ENCODE peak calls at places on chromosome 12, in six cellular contexts. H, Y, L, J, P and F are unnamed samples.

GRCh38 chr12:52360106-52360662 is 7.1 kb downstream of the KRT85 start:
- DNase-seq in J (peak), L (no peak), H (no peak), Y (no peak), P (no peak), F (no peak)

GRCh38 chr12:41254004-41254403 is 65.9 kb downstream of the PDZRN4 start:
- DNase-seq in L (no peak), Y (no peak), H (no peak), P (no peak), J (no peak), F (no peak)

GRCh38 chr12:102735104-102735503 is 181.9 kb downstream of the PAH start:
- DNase-seq in Y (no peak), P (no peak), L (no peak), J (no peak), H (no peak), F (peak)

GRCh38 chr12:66188584-66189475 is at the start of gene IRAK3:
- DNase-seq in L (peak), Y (peak), J (peak), P (peak), H (no peak), F (peak)

GRCh38 chr12:113138826-113139225 is 3.3 kb upstream of the RASAL1 start:
- DNase-seq in H (no peak), L (no peak), P (no peak), Y (no peak), J (no peak), F (no peak)

GRCh38 chr12:115871714-115872113 is 405.8 kb downstream of the MED13L start:
- DNase-seq in H (peak), L (no peak), J (no peak), Y (peak), P (peak), F (peak)

GRCh38 chr12:17060260-17060659 is 454.3 kb upstream of the LMO3 start:
- DNase-seq in P (no peak), L (no peak), Y (no peak), H (no peak), J (no peak), F (no peak)

GRCh38 chr12:129312048-129312447 is 458.8 kb downstream of the GLT1D1 start:
- DNase-seq in H (no peak), P (peak), J (no peak), L (no peak), Y (peak), F (no peak)

GRCh38 chr12:92938018-92938417 is 8.9 kb upstream of the EEA1 start:
- DNase-seq in H (no peak), P (no peak), L (no peak), J (no peak), Y (no peak), F (peak)

GRCh38 chr12:125140918-125141573 is 75.8 kb downstream of the AACS start:
- DNase-seq in L (no peak), Y (no peak), H (peak), P (no peak), J (no peak), F (no peak)

GRCh38 chr12:114013601-114014345 is 47.6 kb upstream of the RBM19 start:
- DNase-seq in L (no peak), J (no peak), H (peak), P (peak), Y (peak), F (no peak)

GRCh38 chr12:49824886-49825285 is 3.3 kb downstream of the NCKAP5L start:
- DNase-seq in L (no peak), P (no peak), Y (no peak), J (no peak), H (peak), F (no peak)

GRCh38 chr12:49825360-49825970 is 2.7 kb downstream of the NCKAP5L start:
- DNase-seq in L (no peak), H (peak), J (no peak), Y (peak), P (peak), F (no peak)

GRCh38 chr12:49823951-49824350 is 4.3 kb downstream of the NCKAP5L start:
- DNase-seq in P (no peak), J (no peak), Y (no peak), H (no peak), L (no peak), F (no peak)

GRCh38 chr12:49823350-49823749 is 4.9 kb downstream of the NCKAP5L start:
- DNase-seq in Y (no peak), P (no peak), L (no peak), H (no peak), J (no peak), F (no peak)

DNA sequence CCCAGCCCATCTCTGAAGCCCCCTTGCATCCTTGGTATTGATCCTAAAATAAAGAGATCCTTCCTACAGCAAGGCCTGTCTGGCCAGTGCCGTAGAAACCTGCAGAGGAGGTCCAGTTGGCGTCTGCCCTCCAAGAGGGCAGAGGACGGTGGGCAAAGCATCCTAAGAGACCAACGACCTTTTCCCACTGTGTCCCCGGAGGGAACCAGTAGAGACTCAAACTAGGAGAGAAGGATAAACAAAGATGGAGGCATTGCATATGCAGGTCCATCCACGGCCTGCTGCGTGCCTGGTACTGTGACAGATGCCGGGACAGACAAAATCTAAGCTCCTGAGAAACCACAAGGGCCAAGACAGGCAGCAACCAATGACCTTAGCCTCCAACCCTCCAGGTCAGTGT is 3.8 kb downstream of the NCKAP5L start:
- DNase-seq in L (no peak), Y (no peak), J (no peak), P (no peak), H (no peak), F (no peak)
- TF ChIP-seq CTCF in L (no peak), Y (no peak), J (no peak), P (no peak), H (no peak), F (no peak)

GRCh38 chr12:7937867-7938506 is 2.0 kb upstream of the SLC2A3 start:
- DNase-seq in P (no peak), L (no peak), J (no peak), H (peak), Y (peak), F (no peak)
- TF ChIP-seq CTCF in P (peak), L (no peak), J (no peak), H (peak), Y (no peak), F (no peak)

GRCh38 chr12:25970916-25971674 is 12.6 kb downstream of the RASSF8 start:
- DNase-seq in H (no peak), L (no peak), Y (no peak), J (no peak), P (no peak), F (no peak)
- TF ChIP-seq CTCF in H (peak), L (peak), Y (no peak), J (no peak), P (no peak), F (no peak)

GRCh38 chr12:57851552-57852186 is 5.1 kb upstream of the CTDSP2 start:
- DNase-seq in L (no peak), Y (no peak), J (no peak), P (no peak), H (no peak), F (no peak)

GRCh38 chr12:57850924-57851323 is 4.4 kb upstream of the CTDSP2 start:
- DNase-seq in H (no peak), Y (peak), J (no peak), L (no peak), P (peak), F (no peak)

GRCh38 chr12:57853864-57854556 is 7.5 kb upstream of the CTDSP2 start:
- DNase-seq in J (no peak), H (peak), L (no peak), P (no peak), Y (no peak), F (no peak)

GRCh38 chr12:57852195-57852594 is 5.7 kb upstream of the CTDSP2 start:
- DNase-seq in J (no peak), Y (no peak), P (no peak), H (no peak), L (no peak), F (no peak)

GRCh38 chr12:57852620-57853509 is 6.3 kb upstream of the CTDSP2 start:
- DNase-seq in L (no peak), J (no peak), H (no peak), Y (peak), P (peak), F (no peak)
- TF ChIP-seq CTCF in L (peak), J (no peak), H (peak), Y (no peak), P (peak), F (no peak)